ENCODE peak calls at places on chromosomes 5 and 9, in ten cellular contexts. I, Q, H, M, D, C, S, L, A and E are unnamed samples.

GRCh38 chr9:78694950-78695349 is 398.0 kb downstream of the PSAT1 start:
- DNase-seq in D (no peak), Q (no peak), A (no peak), I (no peak), L (no peak), C (no peak), S (no peak), H (no peak), M (no peak), E (no peak)

GRCh38 chr5:73912755-73913365 is 286.9 kb downstream of the ARHGEF28 start:
- DNase-seq in C (no peak), H (no peak), L (no peak), A (peak), Q (peak), M (no peak), S (no peak), D (peak), I (no peak), E (peak)

GRCh38 chr9:127498298-127498697 is 47.0 kb downstream of the LRSAM1 start:
- DNase-seq in M (no peak), Q (no peak), S (no peak), I (no peak), L (no peak), C (no peak), A (no peak), D (no peak), H (no peak), E (no peak)

GRCh38 chr5:151155149-151155776 is 2.3 kb downstream of the ANXA6 start:
- DNase-seq in L (peak), Q (no peak), H (no peak), C (no peak), M (no peak), A (no peak), I (peak), S (no peak), D (peak), E (peak)

GRCh38 chr5:28517691-28518090 is 1479.3 kb upstream of the CDH9 start:
- DNase-seq in I (no peak), D (no peak), C (no peak), M (peak), Q (no peak), H (no peak), A (no peak), S (peak), L (no peak), E (no peak)

GRCh38 chr5:67896312-67896985 is 319.1 kb upstream of the PIK3R1 start:
- DNase-seq in M (no peak), Q (no peak), C (no peak), L (no peak), D (no peak), S (no peak), H (no peak), A (no peak), I (no peak), E (no peak)

GRCh38 chr9:77177894-77178794 is 810 bp downstream of the VPS13A start:
- DNase-seq in D (peak), Q (no peak), I (peak), A (no peak), S (peak), C (no peak), H (no peak), M (no peak), L (peak), E (peak)

GRCh38 chr9:124284940-124285441 is 27.2 kb downstream of the NEK6 start:
- DNase-seq in M (no peak), S (no peak), H (no peak), A (peak), D (peak), Q (no peak), L (peak), C (peak), I (no peak), E (peak)

GRCh38 chr9:2289234-2289755 is 274.1 kb downstream of the SMARCA2 start:
- DNase-seq in S (peak), C (no peak), L (no peak), D (no peak), H (no peak), I (no peak), M (no peak), Q (no peak), A (no peak), E (no peak)

GRCh38 chr9:27645166-27645840 is 72.0 kb upstream of the C9orf72 start:
- DNase-seq in I (no peak), S (no peak), M (no peak), L (no peak), A (no peak), D (no peak), H (no peak), Q (no peak), C (no peak), E (no peak)

GRCh38 chr5:149264432-149265069 is 7.1 kb upstream of the AFAP1L1 start:
- DNase-seq in C (no peak), I (peak), H (peak), Q (no peak), D (no peak), M (no peak), A (no peak), L (peak), S (peak), E (no peak)

GRCh38 chr5:142978252-142978651 is 208.1 kb downstream of the ARHGAP26 start:
- DNase-seq in D (no peak), L (no peak), Q (no peak), H (no peak), C (no peak), I (no peak), A (no peak), M (no peak), S (no peak), E (no peak)

GRCh38 chr5:80238778-80239679 is 16.8 kb downstream of the SERINC5 start:
- DNase-seq in S (peak), L (peak), C (no peak), H (peak), Q (peak), M (no peak), D (peak), I (no peak), A (peak), E (peak)

GRCh38 chr5:40378431-40379175 is 301.1 kb upstream of the PTGER4 start:
- DNase-seq in C (no peak), Q (no peak), A (no peak), S (no peak), L (no peak), D (no peak), H (no peak), M (no peak), I (no peak), E (no peak)

GRCh38 chr9:91421022-91421765 is 2.4 kb downstream of the NFIL3 start:
- DNase-seq in S (peak), A (peak), M (no peak), Q (no peak), H (no peak), C (no peak), L (peak), I (peak), D (peak), E (peak)

GRCh38 chr5:145775411-145775810 is 59.7 kb downstream of the PRELID2 start:
- DNase-seq in I (no peak), C (no peak), S (no peak), M (no peak), Q (no peak), D (peak), L (peak), H (peak), A (peak), E (peak)